ENCODE peak calls at places on chromosomes 1 and 21, in seven cellular contexts. B, F, D, L, C, P and V are unnamed samples.

GRCh38 chr1:84406209-84406917 is 8.1 kb downstream of the DNASE2B start:
- DNase-seq in B (peak; percentile 37), F (no peak), D (peak; percentile 29), L (no peak), C (no peak), P (no peak), V (peak; percentile 66)

GRCh38 chr1:186595969-186596368 is 84.3 kb downstream of the PTGS2 start:
- DNase-seq in B (no peak), F (no peak), D (no peak), L (no peak), C (no peak), P (no peak), V (peak; percentile 42)

GRCh38 chr1:243503155-243503554 is 247.3 kb downstream of the SDCCAG8 start:
- DNase-seq in B (no peak), F (no peak), D (no peak), L (no peak), C (no peak), P (no peak), V (no peak)

GRCh38 chr1:114745351-114745750 is 12.4 kb downstream of the CSDE1 start:
- DNase-seq in B (no peak), F (no peak), D (no peak), L (no peak), C (no peak), P (no peak), V (no peak)

GRCh38 chr1:221759436-221759835 is 17.5 kb upstream of the DUSP10 start:
- DNase-seq in B (no peak), F (no peak), D (no peak), L (no peak), C (no peak), P (no peak), V (peak; percentile 65)

GRCh38 chr1:110235839-110236682 is 25.9 kb downstream of the KCNC4 start:
- DNase-seq in B (no peak), F (no peak), D (peak; percentile 47), L (peak; percentile 83), C (peak; percentile 28), P (no peak), V (peak; percentile 98)

GRCh38 chr21:36583591-36583990 is 103.7 kb upstream of the CLDN14 start:
- DNase-seq in B (no peak), F (no peak), D (no peak), L (no peak), C (no peak), P (no peak), V (no peak)

GRCh38 chr1:109788695-109789521 is 25.2 kb upstream of the EPS8L3 start:
- DNase-seq in B (peak; percentile 16), F (no peak), D (peak; percentile 65), L (no peak), C (peak; percentile 85), P (peak; percentile 72), V (no peak)

GRCh38 chr1:204459706-204460105 is 34.9 kb downstream of the PIK3C2B start:
- DNase-seq in B (no peak), F (no peak), D (no peak), L (no peak), C (no peak), P (no peak), V (no peak)

GRCh38 chr1:228099331-228099732 is 3.8 kb downstream of the C1orf35 start:
- DNase-seq in B (no peak), F (no peak), D (no peak), L (no peak), C (no peak), P (no peak), V (no peak)

GRCh38 chr21:44093761-44094160 is 13.4 kb upstream of the PWP2 start:
- DNase-seq in B (peak; percentile 79), F (no peak), D (no peak), L (no peak), C (no peak), P (no peak), V (no peak)

GRCh38 chr1:93607814-93608187 is 73.8 kb downstream of the BCAR3 start:
- DNase-seq in B (no peak), F (no peak), D (no peak), L (no peak), C (no peak), P (no peak), V (peak; percentile 69)

GRCh38 chr1:208233546-208233945 is 10.6 kb downstream of the PLXNA2 start:
- DNase-seq in B (peak; percentile 60), F (no peak), D (no peak), L (no peak), C (peak; percentile 87), P (peak; percentile 73), V (no peak)

GRCh38 chr1:1943834-1944570 is 24.9 kb upstream of the TMEM52 start:
- DNase-seq in B (peak; percentile 54), F (peak; percentile 93), D (peak; percentile 64), L (no peak), C (peak; percentile 70), P (peak; percentile 81), V (peak; percentile 12)

GRCh38 chr1:1907098-1907736 is 7.8 kb upstream of the CALML6 start:
- DNase-seq in B (peak; percentile 60), F (peak; percentile 73), D (no peak), L (no peak), C (peak; percentile 47), P (no peak), V (peak; percentile 63)

GRCh38 chr1:6497215-6497866 is 5.9 kb upstream of the PLEKHG5 start:
- DNase-seq in B (peak; percentile 57), F (peak; percentile 89), D (no peak), L (no peak), C (peak; percentile 70), P (peak; percentile 79), V (peak; percentile 29)

GRCh38 chr1:38059632-38060286 is 13.2 kb upstream of the POU3F1 start:
- DNase-seq in B (no peak), F (no peak), D (no peak), L (no peak), C (no peak), P (no peak), V (no peak)

GRCh38 chr1:19665456-19666138 is 922 bp downstream of the HTR6 start:
- DNase-seq in B (no peak), F (peak; percentile 78), D (no peak), L (no peak), C (peak; percentile 57), P (peak; percentile 78), V (no peak)

GRCh38 chr1:19664453-19665043 is at the start of gene HTR6:
- DNase-seq in B (no peak), F (peak; percentile 84), D (no peak), L (no peak), C (no peak), P (no peak), V (no peak)

GRCh38 chr1:19662313-19662712 is 2.4 kb upstream of the HTR6 start:
- DNase-seq in B (no peak), F (no peak), D (no peak), L (no peak), C (no peak), P (no peak), V (no peak)

GRCh38 chr1:19666139-19666465 is 1.4 kb downstream of the HTR6 start:
- DNase-seq in B (no peak), F (peak; percentile 78), D (no peak), L (no peak), C (no peak), P (no peak), V (no peak)

GRCh38 chr1:19665044-19665455 is 375 bp downstream of the HTR6 start:
- DNase-seq in B (no peak), F (no peak), D (no peak), L (no peak), C (no peak), P (no peak), V (no peak)
- H3K4me3 ChIP-seq in B (peak overlapping the region; percentile 40), F (peak overlapping the region; percentile 31), D (peak overlapping the region; percentile 67), L (no peak overlapping the region), C (no peak overlapping the region), P (peak overlapping the region; percentile 63), V (no peak overlapping the region)

GRCh38 chr1:245895455-245895959 is 611.6 kb downstream of the SMYD3 start:
- DNase-seq in B (no peak), F (no peak), D (no peak), L (no peak), C (no peak), P (no peak), V (no peak)
- H3K4me3 ChIP-seq in B (no peak overlapping the region), F (no peak overlapping the region), D (no peak overlapping the region), L (no peak overlapping the region), C (no peak overlapping the region), P (no peak overlapping the region), V (no peak overlapping the region)

DNA sequence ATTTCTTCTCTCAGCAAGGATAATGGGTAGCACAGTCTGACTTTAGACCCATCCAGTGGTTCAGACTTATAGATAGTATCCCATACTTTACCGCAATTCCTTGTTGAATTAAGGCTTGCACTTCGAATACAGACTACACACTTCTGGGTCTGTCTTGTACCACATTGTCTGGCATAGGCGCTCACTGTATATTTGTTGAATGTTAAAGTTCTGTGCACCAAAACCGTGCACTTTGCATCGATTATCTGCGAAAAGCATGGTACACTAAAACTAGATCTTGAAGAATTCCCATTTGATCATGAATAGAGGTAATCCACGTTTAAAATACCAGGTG is 556 bp upstream of the RYR2 start:
- DNase-seq in B (no peak), F (no peak), D (no peak), L (no peak), C (no peak), P (no peak), V (no peak)
- H3K4me3 ChIP-seq in B (peak overlapping the region; percentile 50), F (peak overlapping the region; percentile 56), D (peak overlapping the region; percentile 46), L (no peak overlapping the region), C (no peak overlapping the region), P (peak overlapping the region; percentile 62), V (no peak overlapping the region)

GRCh38 chr1:169113613-169114119 is 7.2 kb downstream of the ATP1B1 start:
- DNase-seq in B (no peak), F (peak; percentile 36), D (peak; percentile 91), L (peak; percentile 60), C (peak; percentile 96), P (peak; percentile 65), V (peak; percentile 96)

GRCh38 chr1:169118227-169118626 is 11.7 kb downstream of the ATP1B1 start:
- DNase-seq in B (no peak), F (no peak), D (no peak), L (no peak), C (no peak), P (no peak), V (peak; percentile 53)

GRCh38 chr1:169117599-169117998 is 11.1 kb downstream of the ATP1B1 start:
- DNase-seq in B (no peak), F (no peak), D (no peak), L (no peak), C (no peak), P (no peak), V (no peak)

GRCh38 chr1:169117014-169117413 is 10.5 kb downstream of the ATP1B1 start:
- DNase-seq in B (no peak), F (no peak), D (no peak), L (no peak), C (no peak), P (no peak), V (no peak)

GRCh38 chr1:169115891-169116585 is 9.5 kb downstream of the ATP1B1 start:
- DNase-seq in B (peak; percentile 80), F (peak; percentile 44), D (peak; percentile 82), L (no peak), C (peak; percentile 61), P (peak; percentile 37), V (peak; percentile 93)
- H3K4me3 ChIP-seq in B (peak overlapping the region; percentile 15), F (peak overlapping the region; percentile 21), D (peak overlapping the region; percentile 15), L (no peak overlapping the region), C (no peak overlapping the region), P (no peak overlapping the region), V (no peak overlapping the region)